ENCODE peak calls at places on chromosome 20, in seven cellular contexts. L, V, A, E, O, D and N are unnamed samples.

GRCh38 chr20:4225778-4226177 is 210.4 kb upstream of the RNF24 start:
- DNase-seq in D (no peak), V (no peak), E (peak), L (no peak), A (peak), O (no peak), N (no peak)

GRCh38 chr20:14951707-14952106 is 614.3 kb upstream of the FLRT3 start:
- DNase-seq in O (no peak), V (no peak), A (peak), E (no peak), D (no peak), L (no peak), N (no peak)

GRCh38 chr20:41138217-41138526 is 829 bp downstream of the PLCG1 start:
- DNase-seq in V (no peak), A (no peak), L (no peak), E (peak), O (no peak), D (no peak), N (no peak)

GRCh38 chr20:22949710-22950109 is 85.4 kb upstream of the SSTR4 start:
- DNase-seq in O (no peak), L (no peak), E (peak), A (no peak), V (no peak), D (no peak), N (no peak)

GRCh38 chr20:48767269-48767960 is 60.4 kb downstream of the PREX1 start:
- DNase-seq in V (no peak), O (no peak), E (no peak), D (no peak), A (no peak), L (no peak), N (no peak)

GRCh38 chr20:50221501-50222323 is 31.1 kb downstream of the CEBPB start:
- DNase-seq in L (no peak), D (no peak), E (peak), O (no peak), A (no peak), V (no peak), N (no peak)

GRCh38 chr20:53804920-53805894 is 211.6 kb upstream of the ZNF217 start:
- DNase-seq in L (no peak), O (no peak), A (no peak), E (peak), V (no peak), D (no peak), N (no peak)

GRCh38 chr20:15523431-15523830 is 1049.8 kb downstream of the KIF16B start:
- DNase-seq in E (no peak), D (no peak), O (no peak), A (no peak), L (no peak), V (no peak), N (no peak)

GRCh38 chr20:6269163-6269873 is 146.5 kb upstream of the FERMT1 start:
- DNase-seq in E (no peak), O (no peak), D (no peak), L (no peak), A (no peak), V (peak), N (no peak)

GRCh38 chr20:31967830-31968249 is at the start of gene XKR7:
- DNase-seq in V (no peak), O (no peak), L (peak), A (no peak), E (no peak), D (no peak), N (no peak)

GRCh38 chr20:45924391-45925261 is 9.9 kb upstream of the PCIF1 start:
- DNase-seq in A (peak), V (no peak), D (no peak), O (no peak), E (peak), L (no peak), N (no peak)

GRCh38 chr20:64105846-64106434 is 1.4 kb downstream of the NPBWR2 start:
- DNase-seq in O (no peak), D (no peak), L (no peak), E (no peak), V (no peak), A (no peak), N (no peak)

DNA sequence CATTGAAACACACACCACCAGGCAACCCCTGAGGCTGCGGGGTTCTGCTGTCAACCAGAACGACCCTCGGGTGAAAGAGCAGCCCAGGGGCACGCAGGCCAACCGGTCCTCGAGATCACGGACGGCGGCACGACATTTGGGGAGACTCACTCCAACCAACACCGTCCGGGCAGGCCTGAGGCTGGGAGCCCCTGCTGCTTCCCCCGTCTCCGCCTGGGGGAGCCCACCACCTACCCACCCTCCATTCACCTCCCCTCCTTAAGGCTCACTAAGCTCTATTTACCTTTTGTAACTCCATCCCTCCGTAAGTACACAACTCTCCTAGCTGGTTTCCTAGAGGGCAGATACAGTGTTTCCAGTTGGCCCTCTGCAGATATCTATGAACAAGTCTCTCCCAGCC is 971.3 kb upstream of the DEFB115 start:
- DNase-seq in D (no peak), O (peak), A (no peak), V (peak), E (no peak), L (no peak), N (no peak)
- TF ChIP-seq CTCF in D (no peak), O (no peak), A (no peak), V (peak), E (no peak), L (no peak), N (no peak)

DNA sequence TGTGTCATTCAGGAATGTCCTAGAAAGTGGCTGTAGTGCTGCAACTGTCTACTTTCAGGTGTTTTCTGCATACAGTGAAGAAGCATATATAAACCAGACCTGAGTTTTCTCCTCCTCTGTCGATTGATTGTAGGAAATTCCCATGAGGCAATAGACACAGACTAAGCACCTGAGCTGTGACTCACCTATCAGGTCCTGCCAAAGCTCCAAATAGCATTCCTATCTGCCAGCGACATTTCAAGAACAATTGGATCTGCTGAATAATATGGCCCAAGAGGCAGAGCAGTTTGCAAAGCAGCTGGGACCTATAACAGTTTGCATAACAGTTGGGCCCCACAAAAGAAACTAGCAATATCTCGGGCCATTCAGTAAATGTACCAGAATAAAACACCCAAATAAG is 360.4 kb downstream of the HAO1 start:
- DNase-seq in E (peak), V (no peak), L (no peak), O (no peak), D (no peak), A (no peak), N (no peak)
- TF ChIP-seq CTCF in E (no peak), V (no peak), L (no peak), O (no peak), D (no peak), A (no peak), N (no peak)

GRCh38 chr20:58536289-58536688 is 21.1 kb upstream of the APCDD1L start:
- DNase-seq in D (no peak), L (no peak), V (no peak), O (no peak), E (no peak), A (no peak), N (no peak)
- TF ChIP-seq CTCF in D (no peak), L (no peak), V (no peak), O (no peak), E (no peak), A (no peak), N (no peak)

DNA sequence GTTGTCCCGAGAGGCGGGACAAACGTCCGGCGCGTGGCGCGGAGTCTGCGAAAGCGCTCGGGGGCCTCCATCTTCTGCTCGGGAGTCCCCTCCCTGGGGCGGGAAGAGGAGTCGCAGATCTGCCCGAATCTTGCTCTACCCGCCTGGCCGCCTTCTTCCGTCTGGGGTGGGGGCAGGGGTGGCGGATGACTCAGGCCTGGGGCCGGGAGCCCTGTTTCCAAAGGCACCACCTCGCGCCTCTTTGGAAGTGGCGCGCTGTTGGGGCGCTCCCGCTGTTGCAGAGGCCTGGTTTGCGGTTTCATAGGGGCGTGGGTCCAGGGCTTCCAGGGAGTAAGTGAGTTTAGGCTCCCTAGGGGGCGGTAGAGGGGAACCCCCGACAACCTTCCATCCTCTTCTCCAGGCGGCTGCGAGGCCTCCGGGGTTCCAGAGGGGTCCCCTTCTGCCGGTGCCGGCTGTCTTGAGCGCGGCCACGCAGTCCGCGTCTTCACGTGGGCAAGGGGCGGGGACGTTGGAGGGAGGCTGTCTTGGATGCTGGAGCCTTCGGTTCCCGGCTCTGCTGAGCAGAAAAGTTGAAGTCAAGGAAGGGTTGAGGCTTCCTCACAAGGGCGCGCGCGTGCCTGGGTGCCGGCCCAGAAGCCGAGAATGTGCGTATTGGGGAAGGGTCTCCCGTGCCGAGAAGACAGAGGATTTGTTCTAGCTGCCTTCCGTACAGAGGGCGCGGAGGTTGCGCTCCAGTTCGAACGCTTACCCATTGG is 2.6 kb upstream of the TFAP2C start:
- DNase-seq in V (no peak), L (peak), A (peak), E (no peak), D (no peak), O (peak), N (peak)
- TF ChIP-seq CTCF in V (no peak), L (peak), A (peak), E (no peak), D (no peak), O (no peak), N (no peak)

GRCh38 chr20:36876473-36876833 is 515 bp downstream of the TLDC2 start:
- DNase-seq in V (no peak), L (no peak), E (no peak), A (no peak), D (no peak), O (no peak), N (no peak)

GRCh38 chr20:36875702-36876472 is at the start of gene TLDC2:
- DNase-seq in A (peak), O (no peak), E (no peak), L (no peak), V (no peak), D (no peak), N (no peak)

GRCh38 chr20:36873498-36874189 is 2.3 kb upstream of the TLDC2 start:
- DNase-seq in E (no peak), V (no peak), O (no peak), L (no peak), A (no peak), D (no peak), N (no peak)

GRCh38 chr20:36872857-36873256 is 3.1 kb upstream of the TLDC2 start:
- DNase-seq in E (no peak), V (no peak), O (no peak), A (no peak), D (no peak), L (no peak), N (no peak)

GRCh38 chr20:36871640-36872570 is 4.0 kb upstream of the TLDC2 start:
- DNase-seq in E (no peak), O (no peak), D (no peak), L (no peak), A (no peak), V (peak), N (no peak)
- TF ChIP-seq CTCF in E (no peak), O (no peak), D (no peak), L (no peak), A (no peak), V (no peak), N (no peak)

GRCh38 chr20:44615169-44615791 is 32.9 kb downstream of the PKIG start:
- DNase-seq in D (no peak), A (no peak), O (peak), E (no peak), L (no peak), V (peak), N (peak)
- TF ChIP-seq CTCF in D (no peak), A (no peak), O (no peak), E (no peak), L (no peak), V (no peak), N (no peak)

GRCh38 chr20:25623736-25624499 is at the start of gene NANP:
- DNase-seq in D (peak), V (peak), L (peak), E (peak), O (peak), A (peak), N (peak)
- TF ChIP-seq CTCF in D (no peak), V (no peak), L (no peak), E (no peak), O (no peak), A (no peak), N (peak)